ENCODE peak calls at places on chromosomes 13 and 19, in six cellular contexts. X is left ventricle myocardium superior, U is iris pigment epithelial cell, K is activated gamma-delta T cell, A is HTR-8/SVneo, J is midbrain. M is an unnamed sample.
A peak's percentile ranks its signal among the peaks of the same experiment; 100 is the strongest.

GRCh38 chr19:41206456-41206855 is 12.6 kb upstream of the AXL start:
- DNase-seq in X (no peak), U (no peak), K (no peak), A (no peak), J (no peak), M (peak; percentile 33)

GRCh38 chr13:97758317-97758716 is 195.2 kb upstream of the IPO5 start:
- DNase-seq in X (peak; percentile 31), U (no peak), K (no peak), A (no peak), J (no peak), M (peak; percentile 23)

GRCh38 chr13:98406971-98407370 is 169.9 kb downstream of the STK24 start:
- DNase-seq in X (no peak), U (no peak), K (no peak), A (no peak), J (no peak), M (no peak)

GRCh38 chr13:96089749-96090239 is at the start of gene HS6ST3:
- DNase-seq in X (peak; percentile 58), U (peak; percentile 14), K (no peak), A (no peak), J (peak; percentile 30), M (peak; percentile 60)

GRCh38 chr19:19420570-19421301 is 15.3 kb downstream of the GATAD2A start:
- DNase-seq in X (no peak), U (no peak), K (peak; percentile 18), A (no peak), J (no peak), M (no peak)

GRCh38 chr19:1748703-1749341 is 4.5 kb upstream of the ONECUT3 start:
- DNase-seq in X (no peak), U (no peak), K (no peak), A (no peak), J (no peak), M (no peak)

GRCh38 chr13:23753523-23753922 is 135.7 kb downstream of the MIPEP start:
- DNase-seq in X (no peak), U (peak; percentile 65), K (no peak), A (no peak), J (no peak), M (no peak)

GRCh38 chr19:2166741-2167738 is 3.3 kb downstream of the DOT1L start:
- DNase-seq in X (peak; percentile 93), U (no peak), K (no peak), A (no peak), J (peak; percentile 63), M (peak; percentile 87)

GRCh38 chr13:46386996-46387851 is at the start of gene RUBCNL:
- DNase-seq in X (peak; percentile 62), U (no peak), K (no peak), A (peak; percentile 33), J (peak; percentile 35), M (peak; percentile 81)

GRCh38 chr19:49988433-49988832 is 27.5 kb upstream of the SIGLEC11 start:
- DNase-seq in X (no peak), U (peak; percentile 76), K (no peak), A (no peak), J (no peak), M (no peak)

GRCh38 chr13:113098163-113098732 is 7.3 kb upstream of the F7 start:
- DNase-seq in X (no peak), U (no peak), K (no peak), A (no peak), J (no peak), M (no peak)

GRCh38 chr19:34363930-34364329 is 1.1 kb upstream of the GPI start:
- DNase-seq in X (no peak), U (no peak), K (no peak), A (no peak), J (no peak), M (no peak)

GRCh38 chr13:51966186-51966585 is 45.1 kb downstream of the ATP7B start:
- DNase-seq in X (no peak), U (no peak), K (no peak), A (no peak), J (no peak), M (no peak)

GRCh38 chr13:110359840-110360301 is 52.8 kb downstream of the COL4A2 start:
- DNase-seq in X (no peak), U (peak; percentile 86), K (no peak), A (no peak), J (no peak), M (no peak)

GRCh38 chr13:50847501-50847900 is 4.0 kb upstream of the DLEU7 start:
- DNase-seq in X (no peak), U (no peak), K (no peak), A (no peak), J (no peak), M (no peak)

GRCh38 chr19:10295305-10295846 is 5.6 kb downstream of the ICAM5 start:
- DNase-seq in X (peak; percentile 54), U (no peak), K (peak; percentile 45), A (no peak), J (no peak), M (no peak)

GRCh38 chr13:26465514-26465913 is 92.0 kb upstream of the WASF3 start:
- DNase-seq in X (peak; percentile 68), U (no peak), K (no peak), A (no peak), J (no peak), M (peak; percentile 60)

GRCh38 chr13:113192902-113193301 is 15.6 kb downstream of the PCID2 start:
- DNase-seq in X (no peak), U (peak; percentile 88), K (no peak), A (no peak), J (no peak), M (no peak)

GRCh38 chr13:61192826-61193225 is 222.8 kb downstream of the PCDH20 start:
- DNase-seq in X (no peak), U (no peak), K (no peak), A (no peak), J (no peak), M (no peak)

GRCh38 chr13:104326523-104326922 is 1260.3 kb upstream of the SLC10A2 start:
- DNase-seq in X (no peak), U (no peak), K (no peak), A (no peak), J (no peak), M (no peak)

GRCh38 chr19:32350492-32350891 is 5.1 kb downstream of the ZNF507 start:
- DNase-seq in X (no peak), U (no peak), K (no peak), A (no peak), J (no peak), M (no peak)

GRCh38 chr13:101393140-101393539 is 23.2 kb downstream of the NALCN start:
- DNase-seq in X (no peak), U (no peak), K (no peak), A (no peak), J (no peak), M (no peak)

GRCh38 chr19:49573451-49573850 is 6.9 kb downstream of the NOSIP start:
- DNase-seq in X (no peak), U (no peak), K (no peak), A (no peak), J (no peak), M (no peak)

GRCh38 chr19:36256064-36256463 is 41.2 kb downstream of the ZNF146 start:
- DNase-seq in X (no peak), U (no peak), K (no peak), A (no peak), J (no peak), M (no peak)

GRCh38 chr19:38739440-38740251 is 4.6 kb downstream of the CAPN12 start:
- DNase-seq in X (no peak), U (no peak), K (no peak), A (no peak), J (no peak), M (no peak)

GRCh38 chr13:21483748-21484147 is 24.6 kb upstream of the ZDHHC20 start:
- DNase-seq in X (no peak), U (no peak), K (no peak), A (no peak), J (no peak), M (no peak)

GRCh38 chr13:21849323-21849722 is 178.4 kb downstream of the FGF9 start:
- DNase-seq in X (no peak), U (peak; percentile 3), K (no peak), A (no peak), J (no peak), M (no peak)

GRCh38 chr13:80211573-80211972 is 129.4 kb downstream of the SPRY2 start:
- DNase-seq in X (no peak), U (no peak), K (no peak), A (no peak), J (no peak), M (no peak)

GRCh38 chr19:57321164-57321563 is 892 bp downstream of the ZNF543 start:
- DNase-seq in X (no peak), U (no peak), K (no peak), A (no peak), J (no peak), M (no peak)

GRCh38 chr19:39969681-39970423 is 1.1 kb upstream of the PSMC4 start:
- DNase-seq in X (no peak), U (no peak), K (no peak), A (no peak), J (no peak), M (no peak)

GRCh38 chr13:39916330-39916729 is 260.9 kb downstream of the COG6 start:
- DNase-seq in X (no peak), U (peak; percentile 90), K (no peak), A (no peak), J (no peak), M (no peak)

GRCh38 chr19:40443930-40444180 is 280 bp downstream of the SERTAD3 start:
- DNase-seq in X (no peak), U (no peak), K (no peak), A (no peak), J (no peak), M (no peak)

GRCh38 chr19:29667941-29668340 is 2.7 kb downstream of the PLEKHF1 start:
- DNase-seq in X (no peak), U (no peak), K (peak; percentile 53), A (no peak), J (no peak), M (no peak)

GRCh38 chr13:18946738-18947137 is 234.9 kb downstream of the TUBA3C start:
- DNase-seq in X (no peak), U (no peak), K (no peak), A (no peak), J (no peak), M (no peak)

GRCh38 chr19:33064117-33064777 is 441 bp downstream of the RHPN2 start:
- DNase-seq in X (peak; percentile 39), U (no peak), K (no peak), A (no peak), J (no peak), M (no peak)

GRCh38 chr13:49806126-49806536 is 13.6 kb upstream of the KPNA3 start:
- DNase-seq in X (no peak), U (peak; percentile 45), K (no peak), A (no peak), J (no peak), M (no peak)

GRCh38 chr19:31610036-31610435 is 260.8 kb upstream of the TSHZ3 start:
- DNase-seq in X (no peak), U (no peak), K (no peak), A (no peak), J (no peak), M (no peak)

GRCh38 chr19:42455621-42456081 is 12.9 kb upstream of the CXCL17 start:
- DNase-seq in X (no peak), U (no peak), K (no peak), A (no peak), J (no peak), M (no peak)

GRCh38 chr19:32901504-32902161 is 32.1 kb upstream of the SLC7A9 start:
- DNase-seq in X (no peak), U (no peak), K (no peak), A (no peak), J (no peak), M (no peak)